ENCODE peak calls at places on chromosomes 16 and 17, in four cellular contexts. Q is HuH-7.5, A is HEK293T, R is gastrocnemius medialis. L is an unnamed sample.

GRCh38 chr16:17450291-17450690 is 20.5 kb downstream of the XYLT1 start:
- DNase-seq in Q (no peak), A (no peak), R (no peak), L (no peak)

GRCh38 chr16:83995756-83996155 is 27.7 kb downstream of the NECAB2 start:
- DNase-seq in Q (peak; percentile 54), A (no peak), R (no peak), L (no peak)

GRCh38 chr16:53457670-53458069 is 23.4 kb downstream of the RBL2 start:
- DNase-seq in Q (no peak), A (no peak), R (no peak), L (no peak)

GRCh38 chr17:63838586-63839184 is 3.8 kb downstream of the SMARCD2 start:
- DNase-seq in Q (peak; percentile 42), A (no peak), R (peak; percentile 97), L (peak; percentile 96)

GRCh38 chr16:81096715-81097208 is 567 bp upstream of the GCSH start:
- DNase-seq in Q (no peak), A (no peak), R (no peak), L (no peak)

GRCh38 chr17:61159415-61159814 is 240.2 kb upstream of the TBX2 start:
- DNase-seq in Q (no peak), A (no peak), R (no peak), L (no peak)

GRCh38 chr16:49924078-49924477 is 68.2 kb upstream of the ZNF423 start:
- DNase-seq in Q (no peak), A (peak; percentile 39), R (no peak), L (no peak)

GRCh38 chr16:14329727-14330363 is 258.7 kb downstream of the MRTFB start:
- DNase-seq in Q (no peak), A (no peak), R (no peak), L (no peak)

GRCh38 chr16:29862383-29862883 is 593 bp downstream of the CDIPT start:
- DNase-seq in Q (no peak), A (no peak), R (no peak), L (no peak)

GRCh38 chr17:81342062-81342699 is 47.1 kb upstream of the SLC38A10 start:
- DNase-seq in Q (no peak), A (no peak), R (no peak), L (no peak)

GRCh38 chr16:22933173-22933572 is 119.2 kb downstream of the HS3ST2 start:
- DNase-seq in Q (no peak), A (no peak), R (no peak), L (no peak)

GRCh38 chr17:81954131-81955057 is 6.6 kb downstream of the NOTUM start:
- DNase-seq in Q (no peak), A (no peak), R (no peak), L (no peak)

GRCh38 chr17:74426551-74427047 is 5.3 kb upstream of the GPRC5C start:
- DNase-seq in Q (no peak), A (no peak), R (no peak), L (no peak)

L was measured in lower leg skin.